ENCODE peak calls at places on chromosome 12, in four cellular contexts. One of them, this sample, is unnamed.

GRCh38 chr12:64273527-64274403 is 51.7 kb upstream of the KICS2 start:
- DNase-seq in neuronal stem cell: no peak
- DNase-seq in H1: peak
- DNase-seq in mesenchymal stem cell: peak
- DNase-seq in this sample: no peak

GRCh38 chr12:111339306-111339938 is 29.5 kb downstream of the PHETA1 start:
- DNase-seq in H1: no peak
- DNase-seq in neuronal stem cell: no peak
- DNase-seq in mesenchymal stem cell: no peak
- DNase-seq in this sample: no peak

GRCh38 chr12:3225154-3225795 is 148.1 kb downstream of the TSPAN9 start:
- DNase-seq in mesenchymal stem cell: peak
- DNase-seq in H1: no peak
- DNase-seq in neuronal stem cell: no peak
- DNase-seq in this sample: peak

GRCh38 chr12:109052415-109053323 is at the start of gene USP30:
- DNase-seq in mesenchymal stem cell: peak
- DNase-seq in H1: peak
- DNase-seq in neuronal stem cell: peak
- DNase-seq in this sample: peak

GRCh38 chr12:79691299-79692248 is 810 bp upstream of the PAWR start:
- DNase-seq in neuronal stem cell: no peak
- DNase-seq in H1: no peak
- DNase-seq in mesenchymal stem cell: peak
- DNase-seq in this sample: peak

GRCh38 chr12:104603545-104603973 is 146.8 kb downstream of the CHST11 start:
- DNase-seq in neuronal stem cell: no peak
- DNase-seq in H1: no peak
- DNase-seq in mesenchymal stem cell: no peak
- DNase-seq in this sample: peak

GRCh38 chr12:101748907-101749306 is 9.6 kb upstream of the SYCP3 start:
- DNase-seq in mesenchymal stem cell: no peak
- DNase-seq in neuronal stem cell: no peak
- DNase-seq in H1: no peak
- DNase-seq in this sample: no peak

GRCh38 chr12:16939871-16940306 is 333.9 kb upstream of the LMO3 start:
- DNase-seq in mesenchymal stem cell: peak
- DNase-seq in H1: peak
- DNase-seq in neuronal stem cell: peak
- DNase-seq in this sample: peak

GRCh38 chr12:124394462-124395128 is 99.7 kb downstream of the RFLNA start:
- DNase-seq in neuronal stem cell: no peak
- DNase-seq in H1: no peak
- DNase-seq in mesenchymal stem cell: no peak
- DNase-seq in this sample: no peak

GRCh38 chr12:111124183-111124582 is 203.8 kb upstream of the MYL2 start:
- DNase-seq in H1: no peak
- DNase-seq in mesenchymal stem cell: no peak
- DNase-seq in neuronal stem cell: no peak
- DNase-seq in this sample: no peak

GRCh38 chr12:26239508-26240328 is 44.3 kb downstream of the SSPN start:
- DNase-seq in H1: no peak
- DNase-seq in neuronal stem cell: no peak
- DNase-seq in mesenchymal stem cell: peak
- DNase-seq in this sample: peak

GRCh38 chr12:18422849-18423248 is 161.5 kb downstream of the PIK3C2G start:
- DNase-seq in neuronal stem cell: no peak
- DNase-seq in H1: no peak
- DNase-seq in mesenchymal stem cell: peak
- DNase-seq in this sample: peak

GRCh38 chr12:89709994-89710872 is 1.6 kb upstream of the ATP2B1 start:
- DNase-seq in mesenchymal stem cell: no peak
- DNase-seq in H1: peak
- DNase-seq in neuronal stem cell: no peak
- DNase-seq in this sample: peak

GRCh38 chr12:77349703-77350102 is 284.3 kb upstream of the E2F7 start:
- DNase-seq in mesenchymal stem cell: no peak
- DNase-seq in neuronal stem cell: no peak
- DNase-seq in H1: no peak
- DNase-seq in this sample: no peak

GRCh38 chr12:110917467-110917866 is 2.9 kb downstream of the MYL2 start:
- DNase-seq in mesenchymal stem cell: peak
- DNase-seq in neuronal stem cell: no peak
- DNase-seq in H1: no peak
- DNase-seq in this sample: peak

GRCh38 chr12:67766370-67766769 is 117.8 kb downstream of the DYRK2 start:
- DNase-seq in neuronal stem cell: no peak
- DNase-seq in mesenchymal stem cell: peak
- DNase-seq in H1: no peak
- DNase-seq in this sample: peak

GRCh38 chr12:102396276-102396675 is 84.1 kb downstream of the IGF1 start:
- DNase-seq in neuronal stem cell: no peak
- DNase-seq in H1: no peak
- DNase-seq in mesenchymal stem cell: no peak
- DNase-seq in this sample: no peak

GRCh38 chr12:32116897-32117296 is 10.2 kb downstream of the BICD1 start:
- DNase-seq in mesenchymal stem cell: peak
- DNase-seq in H1: no peak
- DNase-seq in neuronal stem cell: no peak
- DNase-seq in this sample: peak

GRCh38 chr12:68451261-68452091 is 119.3 kb upstream of the MDM1 start:
- DNase-seq in H1: no peak
- DNase-seq in mesenchymal stem cell: peak
- DNase-seq in neuronal stem cell: no peak
- DNase-seq in this sample: peak

GRCh38 chr12:64672925-64673409 is 62.7 kb downstream of the RASSF3 start:
- DNase-seq in neuronal stem cell: no peak
- DNase-seq in mesenchymal stem cell: peak
- DNase-seq in H1: no peak
- DNase-seq in this sample: peak

GRCh38 chr12:103964805-103965204 is 867 bp upstream of the TDG start:
- DNase-seq in mesenchymal stem cell: no peak
- DNase-seq in H1: no peak
- DNase-seq in neuronal stem cell: no peak
- DNase-seq in this sample: no peak

GRCh38 chr12:94704452-94704871 is 54.1 kb upstream of the TMCC3 start:
- DNase-seq in H1: no peak
- DNase-seq in mesenchymal stem cell: peak
- DNase-seq in neuronal stem cell: no peak
- DNase-seq in this sample: peak

GRCh38 chr12:75212072-75212471 is 2.4 kb upstream of the KCNC2 start:
- DNase-seq in mesenchymal stem cell: no peak
- DNase-seq in neuronal stem cell: no peak
- DNase-seq in H1: no peak
- DNase-seq in this sample: no peak

GRCh38 chr12:100141998-100142850 is 450 bp downstream of the BLTP3B start:
- DNase-seq in H1: peak
- DNase-seq in mesenchymal stem cell: no peak
- DNase-seq in neuronal stem cell: peak
- DNase-seq in this sample: no peak

GRCh38 chr12:130775953-130776856 is 60.1 kb upstream of the RIMBP2 start:
- DNase-seq in mesenchymal stem cell: peak
- DNase-seq in neuronal stem cell: no peak
- DNase-seq in H1: peak
- DNase-seq in this sample: peak

GRCh38 chr12:12660201-12660600 is 35.8 kb downstream of the GPR19 start:
- DNase-seq in mesenchymal stem cell: no peak
- DNase-seq in neuronal stem cell: no peak
- DNase-seq in H1: no peak
- DNase-seq in this sample: no peak

GRCh38 chr12:109589691-109590245 is 16.2 kb downstream of the MVK start:
- DNase-seq in H1: no peak
- DNase-seq in neuronal stem cell: no peak
- DNase-seq in mesenchymal stem cell: no peak
- DNase-seq in this sample: no peak

GRCh38 chr12:123260081-123260480 is 11.6 kb downstream of the CDK2AP1 start:
- DNase-seq in neuronal stem cell: no peak
- DNase-seq in H1: no peak
- DNase-seq in mesenchymal stem cell: no peak
- DNase-seq in this sample: no peak

GRCh38 chr12:123254853-123255446 is 16.7 kb downstream of the CDK2AP1 start:
- DNase-seq in neuronal stem cell: no peak
- DNase-seq in H1: no peak
- DNase-seq in mesenchymal stem cell: no peak
- DNase-seq in this sample: no peak

GRCh38 chr12:123263196-123263817 is 8.3 kb downstream of the CDK2AP1 start:
- DNase-seq in mesenchymal stem cell: no peak
- DNase-seq in neuronal stem cell: no peak
- DNase-seq in H1: no peak
- DNase-seq in this sample: no peak

GRCh38 chr12:123261196-123261595 is 10.5 kb downstream of the CDK2AP1 start:
- DNase-seq in mesenchymal stem cell: no peak
- DNase-seq in neuronal stem cell: no peak
- DNase-seq in H1: no peak
- DNase-seq in this sample: no peak

GRCh38 chr12:123258593-123258992 is 13.1 kb downstream of the CDK2AP1 start:
- DNase-seq in mesenchymal stem cell: no peak
- DNase-seq in H1: no peak
- DNase-seq in neuronal stem cell: no peak
- DNase-seq in this sample: no peak
- H3K4ac ChIP-seq in mesenchymal stem cell: no peak
- H3K4ac ChIP-seq in H1: no peak
- H3K4ac ChIP-seq in neuronal stem cell: no peak
- H3K4ac ChIP-seq in this sample: no peak

GRCh38 chr12:6703631-6704030 is 3.0 kb upstream of the PIANP start:
- DNase-seq in H1: peak
- DNase-seq in neuronal stem cell: peak
- DNase-seq in mesenchymal stem cell: peak
- DNase-seq in this sample: peak

GRCh38 chr12:6708968-6709394 is 8.4 kb upstream of the PIANP start:
- DNase-seq in neuronal stem cell: no peak
- DNase-seq in mesenchymal stem cell: no peak
- DNase-seq in H1: no peak
- DNase-seq in this sample: no peak
- H3K4ac ChIP-seq in neuronal stem cell: no peak
- H3K4ac ChIP-seq in mesenchymal stem cell: no peak
- H3K4ac ChIP-seq in H1: no peak
- H3K4ac ChIP-seq in this sample: no peak

DNA sequence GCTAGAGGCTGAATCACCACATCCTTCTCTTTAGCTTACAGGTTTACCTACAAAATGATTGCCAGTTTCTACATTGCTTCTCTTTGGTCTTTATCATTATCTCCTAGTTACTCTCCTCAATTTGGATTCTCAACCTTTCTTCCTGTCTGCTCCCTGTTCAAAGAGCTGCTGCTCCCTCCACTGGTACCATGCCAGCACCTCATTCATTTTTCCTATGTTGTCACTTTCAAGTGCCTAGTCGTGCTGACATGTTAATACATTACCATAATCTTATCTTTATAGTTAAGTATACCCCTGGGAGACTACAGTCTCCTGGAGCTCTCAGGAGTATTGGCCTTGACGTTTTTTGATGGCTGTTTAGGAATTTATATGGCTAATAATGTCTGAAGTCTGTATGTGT is 14.2 kb downstream of the FRS2 start:
- DNase-seq in H1: no peak
- DNase-seq in mesenchymal stem cell: peak
- DNase-seq in neuronal stem cell: no peak
- DNase-seq in this sample: no peak
- H3K4ac ChIP-seq in H1: no peak
- H3K4ac ChIP-seq in mesenchymal stem cell: no peak
- H3K4ac ChIP-seq in neuronal stem cell: no peak
- H3K4ac ChIP-seq in this sample: no peak

DNA sequence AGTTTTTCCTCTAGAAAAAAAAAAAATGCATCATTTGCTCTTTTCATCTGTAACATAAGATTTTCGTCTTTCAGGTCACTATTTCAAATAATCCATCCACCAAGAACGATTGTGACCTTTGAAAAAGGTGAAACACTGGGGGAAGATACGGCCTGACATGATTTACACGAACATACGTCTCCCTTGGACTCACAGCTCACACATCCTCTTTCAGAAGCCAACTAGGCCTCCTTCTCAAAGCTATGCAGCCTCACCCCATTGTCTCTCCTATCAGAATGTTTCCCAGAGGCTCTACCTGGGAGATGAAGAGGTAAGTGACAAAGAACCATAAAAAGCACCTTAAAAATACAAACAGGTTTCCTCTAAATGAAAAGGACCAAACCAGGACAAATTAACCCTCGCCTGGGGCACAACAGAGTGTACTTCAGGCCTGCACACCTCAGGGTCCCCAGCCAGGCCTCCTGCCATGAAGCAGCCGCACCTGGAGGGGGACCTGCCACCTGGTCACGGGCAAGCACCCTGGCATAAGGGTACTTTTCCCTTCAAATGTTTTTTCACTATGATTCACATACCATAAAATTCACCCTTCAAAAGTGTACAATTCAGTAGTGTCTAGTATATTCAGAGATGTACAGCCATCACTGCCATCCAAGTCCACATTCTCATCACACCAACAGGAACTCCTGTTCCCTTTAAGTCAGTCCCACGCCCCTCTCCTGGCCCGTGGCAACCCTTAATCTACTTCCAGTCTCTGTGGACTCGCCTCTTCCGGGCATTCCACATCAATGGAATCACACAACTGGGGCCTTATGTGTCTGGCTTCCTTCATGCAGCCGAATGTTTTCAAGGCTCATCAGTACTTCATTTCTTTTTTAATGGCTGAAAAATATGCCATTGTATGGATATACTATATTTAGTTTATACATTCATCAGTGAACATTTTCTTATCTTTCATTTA is 5.4 kb downstream of the SLC15A4 start:
- DNase-seq in neuronal stem cell: no peak
- DNase-seq in mesenchymal stem cell: peak
- DNase-seq in H1: no peak
- DNase-seq in this sample: peak
- H3K4ac ChIP-seq in neuronal stem cell: no peak
- H3K4ac ChIP-seq in mesenchymal stem cell: no peak
- H3K4ac ChIP-seq in H1: no peak
- H3K4ac ChIP-seq in this sample: no peak

GRCh38 chr12:116179384-116179783 is 98.1 kb downstream of the MED13L start:
- DNase-seq in neuronal stem cell: no peak
- DNase-seq in H1: no peak
- DNase-seq in mesenchymal stem cell: no peak
- DNase-seq in this sample: no peak

GRCh38 chr12:116172224-116172849 is 105.2 kb downstream of the MED13L start:
- DNase-seq in H1: no peak
- DNase-seq in neuronal stem cell: no peak
- DNase-seq in mesenchymal stem cell: no peak
- DNase-seq in this sample: no peak

GRCh38 chr12:116177017-116177416 is 100.5 kb downstream of the MED13L start:
- DNase-seq in neuronal stem cell: no peak
- DNase-seq in mesenchymal stem cell: no peak
- DNase-seq in H1: no peak
- DNase-seq in this sample: no peak

GRCh38 chr12:116171549-116171948 is 105.9 kb downstream of the MED13L start:
- DNase-seq in mesenchymal stem cell: peak
- DNase-seq in neuronal stem cell: no peak
- DNase-seq in H1: no peak
- DNase-seq in this sample: peak

DNA sequence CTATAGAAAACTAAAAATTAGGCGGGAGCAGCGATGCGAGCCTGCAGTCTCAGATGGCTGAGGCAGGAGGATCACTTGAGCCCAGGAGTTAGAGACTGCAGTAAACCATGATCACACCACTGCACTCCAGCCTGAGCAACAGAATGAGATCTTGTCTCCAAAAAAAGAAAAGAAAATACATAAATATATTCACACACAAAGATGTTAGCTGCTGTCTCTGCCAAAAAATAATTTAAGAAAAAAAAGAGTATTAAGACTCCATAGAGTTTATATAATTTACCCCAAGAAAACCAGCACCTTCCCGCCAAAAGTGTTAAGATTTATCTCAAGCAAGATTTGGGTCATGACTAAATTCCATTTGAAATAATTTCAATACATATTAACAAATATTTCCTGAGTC is 102.6 kb downstream of the MED13L start:
- DNase-seq in H1: no peak
- DNase-seq in neuronal stem cell: no peak
- DNase-seq in mesenchymal stem cell: no peak
- DNase-seq in this sample: no peak
- H3K4ac ChIP-seq in H1: no peak
- H3K4ac ChIP-seq in neuronal stem cell: no peak
- H3K4ac ChIP-seq in mesenchymal stem cell: no peak
- H3K4ac ChIP-seq in this sample: no peak